ENCODE peak calls at places on chromosomes 5 and 9, in four cellular contexts. One of them, this sample, is unnamed.

GRCh38 chr9:81605154-81605670 is 84.1 kb downstream of the TLE1 start:
- DNase-seq in cardiac septum: no peak
- DNase-seq in chondrocyte: no peak
- DNase-seq in COLO829: no peak
- DNase-seq in this sample: no peak

GRCh38 chr9:4743131-4743875 is 2.3 kb upstream of the AK3 start:
- DNase-seq in cardiac septum: no peak
- DNase-seq in chondrocyte: no peak
- DNase-seq in COLO829: no peak
- DNase-seq in this sample: no peak

GRCh38 chr5:164360589-164360988 is 855.2 kb downstream of the MAT2B start:
- DNase-seq in chondrocyte: no peak
- DNase-seq in COLO829: no peak
- DNase-seq in cardiac septum: no peak
- DNase-seq in this sample: no peak

GRCh38 chr9:8349369-8349768 is 549.8 kb upstream of the DMAC1 start:
- DNase-seq in chondrocyte: no peak
- DNase-seq in COLO829: no peak
- DNase-seq in cardiac septum: no peak
- DNase-seq in this sample: no peak

GRCh38 chr5:61234019-61234418 is 71.8 kb upstream of the SMIM15 start:
- DNase-seq in cardiac septum: no peak
- DNase-seq in COLO829: no peak
- DNase-seq in chondrocyte: no peak
- DNase-seq in this sample: no peak

GRCh38 chr5:27969157-27969556 is 930.8 kb upstream of the CDH9 start:
- DNase-seq in COLO829: no peak
- DNase-seq in chondrocyte: no peak
- DNase-seq in cardiac septum: no peak
- DNase-seq in this sample: no peak

GRCh38 chr5:149108651-149109280 is 32.5 kb upstream of the ABLIM3 start:
- DNase-seq in chondrocyte: no peak
- DNase-seq in cardiac septum: no peak
- DNase-seq in COLO829: no peak
- DNase-seq in this sample: no peak

GRCh38 chr9:124480621-124480981 is 26.6 kb downstream of the NR5A1 start:
- DNase-seq in cardiac septum: no peak
- DNase-seq in COLO829: peak; percentile 40
- DNase-seq in chondrocyte: no peak
- DNase-seq in this sample: no peak

GRCh38 chr9:133855802-133856592 is 117.8 kb upstream of the SARDH start:
- DNase-seq in cardiac septum: no peak
- DNase-seq in chondrocyte: no peak
- DNase-seq in COLO829: no peak
- DNase-seq in this sample: no peak

GRCh38 chr9:115289757-115290208 is 171.8 kb upstream of the TNC start:
- DNase-seq in cardiac septum: no peak
- DNase-seq in COLO829: peak; percentile 20
- DNase-seq in chondrocyte: no peak
- DNase-seq in this sample: no peak

GRCh38 chr5:68242743-68243142 is 27.2 kb downstream of the PIK3R1 start:
- DNase-seq in cardiac septum: no peak
- DNase-seq in COLO829: no peak
- DNase-seq in chondrocyte: no peak
- DNase-seq in this sample: no peak

GRCh38 chr5:155746340-155747038 is 580.5 kb upstream of the SGCD start:
- DNase-seq in cardiac septum: no peak
- DNase-seq in chondrocyte: no peak
- DNase-seq in COLO829: no peak
- DNase-seq in this sample: no peak

GRCh38 chr5:43063731-43064171 is 23.6 kb upstream of the ANXA2R start:
- DNase-seq in chondrocyte: no peak
- DNase-seq in COLO829: no peak
- DNase-seq in cardiac septum: no peak
- DNase-seq in this sample: no peak

GRCh38 chr9:128034821-128035764 is 32.0 kb downstream of the NAIF1 start:
- DNase-seq in chondrocyte: no peak
- DNase-seq in COLO829: peak; percentile 96
- DNase-seq in cardiac septum: peak; percentile 80
- DNase-seq in this sample: peak; percentile 57

GRCh38 chr9:2414465-2414864 is 207.1 kb upstream of the VLDLR start:
- DNase-seq in cardiac septum: no peak
- DNase-seq in COLO829: no peak
- DNase-seq in chondrocyte: no peak
- DNase-seq in this sample: no peak

GRCh38 chr5:120682851-120683250 is 218.8 kb downstream of the PRR16 start:
- DNase-seq in chondrocyte: no peak
- DNase-seq in COLO829: no peak
- DNase-seq in cardiac septum: no peak
- DNase-seq in this sample: no peak

GRCh38 chr9:18390393-18390792 is 83.6 kb upstream of the ADAMTSL1 start:
- DNase-seq in COLO829: no peak
- DNase-seq in chondrocyte: no peak
- DNase-seq in cardiac septum: no peak
- DNase-seq in this sample: no peak

GRCh38 chr9:37290881-37291485 is 131.5 kb upstream of the GRHPR start:
- DNase-seq in COLO829: no peak
- DNase-seq in cardiac septum: no peak
- DNase-seq in chondrocyte: no peak
- DNase-seq in this sample: no peak

GRCh38 chr5:1752881-1753280 is 46.8 kb downstream of the MRPL36 start:
- DNase-seq in cardiac septum: peak; percentile 50
- DNase-seq in chondrocyte: peak; percentile 65
- DNase-seq in COLO829: no peak
- DNase-seq in this sample: no peak

GRCh38 chr5:128905225-128906110 is 59.8 kb upstream of the SLC27A6 start:
- DNase-seq in chondrocyte: no peak
- DNase-seq in cardiac septum: no peak
- DNase-seq in COLO829: peak; percentile 28
- DNase-seq in this sample: no peak